ENCODE peak calls at places on chromosomes 2 and 18, in ten cellular contexts. H is K562, G is BE2C, U is A549, F is AG04450, V is astrocyte of the spinal cord, P is dorsolateral prefrontal cortex, I is tibial artery, Z is sigmoid colon, A is GM23248. N is an unnamed sample.

GRCh38 chr2:227871375-227871788 is at the start of gene DAW1:
- DNase-seq in V (peak; percentile 68), I (no peak), H (no peak), Z (no peak), A (peak; percentile 77), U (no peak), F (no peak), G (peak; percentile 69), P (peak; percentile 46), N (peak; percentile 59)

GRCh38 chr2:216695401-216695821 is at the start of gene IGFBP5:
- DNase-seq in P (peak; percentile 77), U (no peak), G (peak; percentile 86), A (peak; percentile 77), Z (peak; percentile 98), V (peak; percentile 89), I (peak; percentile 89), H (peak; percentile 17), F (peak; percentile 92), N (peak; percentile 73)

GRCh38 chr18:72768681-72769229 is 99.0 kb downstream of the NETO1 start:
- DNase-seq in P (no peak), Z (no peak), F (no peak), I (no peak), H (no peak), U (no peak), G (no peak), V (no peak), A (no peak), N (no peak)

GRCh38 chr2:218458598-218458997 is 39.7 kb downstream of the VIL1 start:
- DNase-seq in P (no peak), G (no peak), V (no peak), U (no peak), A (no peak), I (no peak), Z (no peak), F (no peak), H (no peak), N (no peak)

GRCh38 chr2:15539999-15540398 is 21.1 kb downstream of the NBAS start:
- DNase-seq in H (no peak), V (no peak), G (no peak), P (no peak), U (no peak), A (no peak), Z (no peak), I (no peak), F (no peak), N (no peak)

GRCh38 chr2:136305517-136306192 is 187.7 kb upstream of the CXCR4 start:
- DNase-seq in U (peak; percentile 10), Z (no peak), V (no peak), G (no peak), A (no peak), H (no peak), F (no peak), I (no peak), P (no peak), N (no peak)

GRCh38 chr2:178195390-178196166 is 1.3 kb downstream of the OSBPL6 start:
- DNase-seq in U (no peak), A (no peak), F (no peak), G (no peak), Z (no peak), P (no peak), H (no peak), V (no peak), I (no peak), N (no peak)

GRCh38 chr2:46666044-46666662 is 186.8 kb downstream of the TMEM247 start:
- DNase-seq in V (no peak), F (no peak), P (no peak), U (no peak), Z (peak; percentile 95), I (no peak), A (no peak), G (no peak), H (no peak), N (peak; percentile 64)

GRCh38 chr2:33104052-33104623 is 157.4 kb downstream of the LTBP1 start:
- DNase-seq in G (no peak), V (peak; percentile 49), P (no peak), H (no peak), I (no peak), Z (no peak), A (peak; percentile 71), F (no peak), U (peak; percentile 57), N (peak; percentile 58)

GRCh38 chr2:85091838-85092237 is 41.4 kb upstream of the TCF7L1 start:
- DNase-seq in G (no peak), H (no peak), U (no peak), Z (no peak), F (no peak), I (no peak), V (no peak), A (no peak), P (no peak), N (no peak)

GRCh38 chr2:31429040-31429439 is 14.5 kb upstream of the XDH start:
- DNase-seq in P (no peak), I (no peak), Z (no peak), V (no peak), U (no peak), F (no peak), A (no peak), G (no peak), H (no peak), N (no peak)

GRCh38 chr2:115294999-115295398 is 852.6 kb downstream of the DPP10 start:
- DNase-seq in A (no peak), H (no peak), G (no peak), P (no peak), Z (no peak), V (no peak), U (no peak), I (no peak), F (no peak), N (no peak)

DNA sequence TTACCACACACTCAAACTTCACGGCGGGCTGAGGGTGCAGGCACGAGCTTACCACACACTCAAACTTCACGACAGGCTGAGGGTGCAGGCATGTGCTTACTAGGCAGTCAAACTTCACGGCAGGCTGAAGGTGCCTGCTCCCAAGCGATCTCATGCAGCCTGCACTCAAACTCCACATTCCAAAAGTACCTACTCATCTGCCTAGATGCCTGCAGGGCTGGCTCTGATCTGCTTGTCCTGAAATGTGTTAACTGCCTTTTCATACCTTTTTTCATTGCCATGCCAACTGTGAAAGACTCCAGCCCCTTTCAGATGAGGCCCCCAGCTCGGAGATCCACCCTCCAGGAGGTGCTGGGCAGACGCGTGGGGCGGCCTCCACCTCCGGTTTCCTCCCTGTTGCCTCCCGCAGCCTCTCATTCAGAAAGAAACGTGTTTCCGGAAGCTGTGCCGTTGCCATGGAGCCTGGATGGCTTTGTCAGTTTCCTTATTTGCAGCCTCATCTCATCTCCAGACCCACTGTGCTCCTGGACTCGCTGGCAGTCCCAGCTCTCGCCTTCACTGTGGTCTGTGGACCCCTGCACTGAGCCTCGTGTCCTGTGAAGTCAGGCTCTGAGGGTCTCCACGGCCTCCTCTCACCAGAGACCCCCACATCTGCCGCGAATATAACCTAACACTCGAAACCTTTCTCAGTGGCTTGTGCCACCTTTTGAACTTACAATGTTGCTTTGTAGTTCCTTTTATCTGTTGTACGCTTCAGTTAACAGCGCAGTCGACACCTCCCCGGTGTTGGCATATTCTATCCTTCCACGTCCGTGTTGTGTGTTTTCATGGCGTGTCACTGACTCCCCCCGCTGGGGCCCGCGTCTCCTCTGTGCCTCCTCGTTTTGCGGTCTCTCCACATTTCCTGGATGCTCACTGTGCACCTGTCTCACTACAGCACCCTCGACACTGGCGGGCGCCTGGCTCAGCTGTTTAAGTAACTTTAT is 106.1 kb upstream of the ALKAL2 start:
- DNase-seq in H (no peak), V (peak; percentile 65), G (no peak), U (peak; percentile 53), I (no peak), P (peak; percentile 65), Z (no peak), F (no peak), A (peak; percentile 40), N (no peak)
- H3K4me3 ChIP-seq in H (no peak overlapping the region), V (no peak overlapping the region), G (no peak overlapping the region), U (no peak overlapping the region), I (no peak overlapping the region), P (no peak overlapping the region), Z (no peak overlapping the region), F (no peak overlapping the region), A (no peak overlapping the region), N (no peak overlapping the region)

GRCh38 chr18:3248670-3249359 is 1.2 kb downstream of the MYL12A start:
- DNase-seq in U (peak; percentile 70), P (no peak), V (peak; percentile 63), I (no peak), F (no peak), A (peak; percentile 70), H (no peak), Z (no peak), G (no peak), N (peak; percentile 51)
- H3K4me3 ChIP-seq in U (peak overlapping the region; percentile 82), P (peak overlapping the region; percentile 99), V (peak overlapping the region; percentile 94), I (peak overlapping the region; percentile 75), F (peak overlapping the region; percentile 97), A (peak overlapping the region; percentile 99), H (peak overlapping the region; percentile 92), Z (peak overlapping the region; percentile 100), G (peak overlapping the region; percentile 86), N (peak overlapping the region; percentile 67)

GRCh38 chr2:229273384-229274338 is 2.6 kb upstream of the PID1 start:
- DNase-seq in I (peak; percentile 40), U (peak; percentile 85), F (peak; percentile 23), H (peak; percentile 20), P (no peak), G (peak; percentile 26), Z (peak; percentile 80), V (peak; percentile 86), A (peak; percentile 85), N (peak; percentile 88)
- H3K4me3 ChIP-seq in I (peak overlapping the region; percentile 36), U (peak overlapping the region; percentile 27), F (peak overlapping the region; percentile 14), H (no peak overlapping the region), P (peak overlapping the region; percentile 40), G (no peak overlapping the region), Z (no peak overlapping the region), V (peak overlapping the region; percentile 28), A (peak overlapping the region; percentile 75), N (peak overlapping the region; percentile 42)

GRCh38 chr2:40363631-40364030 is 88.3 kb downstream of the SLC8A1 start:
- DNase-seq in F (no peak), G (no peak), H (no peak), P (no peak), U (peak; percentile 24), V (peak; percentile 50), I (no peak), Z (no peak), A (peak; percentile 57), N (peak; percentile 67)

GRCh38 chr2:40364143-40364903 is 87.6 kb downstream of the SLC8A1 start:
- DNase-seq in G (no peak), P (no peak), A (peak; percentile 48), F (no peak), H (no peak), Z (no peak), I (no peak), V (peak; percentile 58), U (peak; percentile 13), N (peak; percentile 73)

GRCh38 chr2:40369619-40370397 is 82.1 kb downstream of the SLC8A1 start:
- DNase-seq in H (no peak), I (no peak), U (no peak), F (no peak), A (peak; percentile 86), G (no peak), P (no peak), Z (no peak), V (peak; percentile 80), N (peak; percentile 87)

GRCh38 chr2:40367032-40367431 is 84.9 kb downstream of the SLC8A1 start:
- DNase-seq in G (no peak), H (no peak), Z (no peak), P (no peak), V (no peak), I (no peak), A (no peak), F (no peak), U (no peak), N (no peak)

DNA sequence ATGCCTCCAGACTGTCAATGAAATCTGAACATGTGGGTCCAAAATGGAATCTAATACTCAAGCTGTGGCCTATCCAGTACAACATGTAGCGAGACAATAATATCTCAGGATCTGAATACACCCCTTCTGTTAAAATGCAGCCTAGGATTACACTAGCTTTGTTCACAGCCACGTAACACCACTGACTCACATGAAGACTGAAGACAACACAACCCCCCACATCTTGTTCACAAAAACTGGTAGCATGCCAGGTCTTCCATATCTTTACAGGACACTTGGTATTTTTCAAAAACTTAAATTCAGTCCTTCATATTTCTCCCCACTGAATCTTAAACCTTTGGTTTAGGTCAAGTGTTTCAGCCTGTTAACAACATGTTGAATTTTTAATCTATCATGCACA is 84.2 kb downstream of the SLC8A1 start:
- DNase-seq in Z (no peak), H (no peak), I (no peak), G (no peak), P (no peak), F (no peak), V (peak; percentile 81), A (peak; percentile 67), U (no peak), N (peak; percentile 94)
- H3K4me3 ChIP-seq in Z (no peak overlapping the region), H (no peak overlapping the region), I (no peak overlapping the region), G (no peak overlapping the region), P (no peak overlapping the region), F (no peak overlapping the region), V (no peak overlapping the region), A (no peak overlapping the region), U (no peak overlapping the region), N (no peak overlapping the region)

N was measured in fibroblast of mammary gland.